ENCODE peak calls at places on chromosome 1, in four cellular contexts. Q is IMR-90, U is neuronal stem cell, X is H9. I is an unnamed sample.

GRCh38 chr1:151993084-151993733 is 450 bp downstream of the S100A10 start:
- DNase-seq in U (no peak), Q (no peak), X (peak; percentile 66), I (peak; percentile 68)

GRCh38 chr1:16212251-16212961 is at the start of gene ARHGEF19:
- DNase-seq in Q (no peak), X (peak; percentile 89), U (no peak), I (peak; percentile 87)

GRCh38 chr1:32991819-32992488 is 27.3 kb upstream of the RNF19B start:
- DNase-seq in X (no peak), Q (no peak), U (no peak), I (no peak)

GRCh38 chr1:160637821-160638539 is 8.9 kb downstream of the SLAMF1 start:
- DNase-seq in X (no peak), U (no peak), Q (no peak), I (no peak)

GRCh38 chr1:208595236-208595635 is 351.1 kb upstream of the PLXNA2 start:
- DNase-seq in U (no peak), X (no peak), Q (no peak), I (no peak)

GRCh38 chr1:162536511-162536910 is 25.0 kb upstream of the UAP1 start:
- DNase-seq in X (no peak), U (no peak), Q (peak; percentile 59), I (no peak)

GRCh38 chr1:150512846-150513245 is 2.7 kb upstream of the FALEC start:
- DNase-seq in X (no peak), Q (no peak), U (no peak), I (no peak)

GRCh38 chr1:32151319-32151787 is 28.1 kb upstream of the TXLNA start:
- DNase-seq in Q (peak; percentile 90), U (no peak), X (no peak), I (no peak)

GRCh38 chr1:17233675-17234074 is 15.2 kb upstream of the PADI3 start:
- DNase-seq in X (no peak), Q (peak; percentile 94), U (no peak), I (no peak)

GRCh38 chr1:56958526-56958925 is 7.3 kb downstream of the C8B start:
- DNase-seq in X (no peak), Q (peak; percentile 35), U (no peak), I (no peak)

GRCh38 chr1:240245629-240246020 is 153.9 kb downstream of the FMN2 start:
- DNase-seq in U (no peak), Q (peak; percentile 31), X (no peak), I (no peak)

GRCh38 chr1:117121589-117122296 is at the start of gene TRIM45:
- DNase-seq in Q (peak; percentile 96), U (peak; percentile 96), X (peak; percentile 96), I (peak; percentile 93)

GRCh38 chr1:224183591-224184312 is 712 bp downstream of the DEGS1 start:
- DNase-seq in U (peak; percentile 51), Q (peak; percentile 61), X (peak; percentile 60), I (peak; percentile 80)

GRCh38 chr1:97621955-97622354 is 298.9 kb downstream of the DPYD start:
- DNase-seq in U (no peak), Q (peak; percentile 18), X (no peak), I (no peak)

GRCh38 chr1:206909167-206909882 is 12.1 kb downstream of the IL24 start:
- DNase-seq in X (peak; percentile 80), Q (no peak), U (no peak), I (peak; percentile 84)

GRCh38 chr1:229509576-229509975 is 1.4 kb upstream of the NUP133 start:
- DNase-seq in Q (peak; percentile 91), U (no peak), X (no peak), I (no peak)

GRCh38 chr1:229106526-229107105 is 164.3 kb upstream of the RAB4A start:
- DNase-seq in X (no peak), Q (no peak), U (no peak), I (no peak)

GRCh38 chr1:96843601-96844000 is 122.0 kb downstream of the PTBP2 start:
- DNase-seq in X (no peak), U (no peak), Q (no peak), I (no peak)

GRCh38 chr1:225852413-225853119 is 29.6 kb downstream of the TMEM63A start:
- DNase-seq in X (no peak), Q (no peak), U (no peak), I (no peak)
- H2AFZ ChIP-seq in X (no peak overlapping the region), Q (no peak overlapping the region), U (no peak overlapping the region), I (no peak overlapping the region)

GRCh38 chr1:36351222-36351977 is 28.0 kb upstream of the EVA1B start:
- DNase-seq in X (no peak), Q (peak; percentile 86), U (peak; percentile 83), I (no peak)

GRCh38 chr1:36352141-36352909 is 28.9 kb upstream of the EVA1B start:
- DNase-seq in Q (peak; percentile 42), X (no peak), U (no peak), I (no peak)

GRCh38 chr1:36349241-36349671 is 25.8 kb upstream of the EVA1B start:
- DNase-seq in X (no peak), Q (peak; percentile 64), U (no peak), I (no peak)

GRCh38 chr1:36350659-36351171 is 27.3 kb upstream of the EVA1B start:
- DNase-seq in Q (peak; percentile 80), U (no peak), X (no peak), I (no peak)

GRCh38 chr1:36349839-36350238 is 26.4 kb upstream of the EVA1B start:
- DNase-seq in X (no peak), Q (no peak), U (no peak), I (no peak)
- H2BK15ac ChIP-seq in X (no peak overlapping the region), Q (peak overlapping the region; percentile 97), U (no peak overlapping the region), I (no peak overlapping the region)

GRCh38 chr1:193406901-193407300 is 220.5 kb upstream of the B3GALT2 start:
- DNase-seq in Q (peak; percentile 72), X (no peak), U (peak; percentile 6), I (no peak)
- H2AFZ ChIP-seq in Q (no peak overlapping the region), X (no peak overlapping the region), U (peak overlapping the region; percentile 14), I (peak overlapping the region; percentile 37)

GRCh38 chr1:25129380-25129779 is 102.9 kb downstream of the SYF2 start:
- DNase-seq in U (no peak), Q (no peak), X (no peak), I (no peak)

GRCh38 chr1:25134307-25134706 is 98.0 kb downstream of the SYF2 start:
- DNase-seq in Q (no peak), X (no peak), U (no peak), I (no peak)

GRCh38 chr1:25128168-25128621 is 104.1 kb downstream of the SYF2 start:
- DNase-seq in X (no peak), Q (no peak), U (no peak), I (no peak)

GRCh38 chr1:25131794-25132193 is 100.5 kb downstream of the SYF2 start:
- DNase-seq in U (no peak), X (no peak), Q (no peak), I (no peak)

GRCh38 chr1:25130895-25131294 is 101.4 kb downstream of the SYF2 start:
- DNase-seq in X (no peak), U (no peak), Q (no peak), I (no peak)
- H2BK15ac ChIP-seq in X (no peak overlapping the region), U (no peak overlapping the region), Q (no peak overlapping the region), I (no peak overlapping the region)

DNA sequence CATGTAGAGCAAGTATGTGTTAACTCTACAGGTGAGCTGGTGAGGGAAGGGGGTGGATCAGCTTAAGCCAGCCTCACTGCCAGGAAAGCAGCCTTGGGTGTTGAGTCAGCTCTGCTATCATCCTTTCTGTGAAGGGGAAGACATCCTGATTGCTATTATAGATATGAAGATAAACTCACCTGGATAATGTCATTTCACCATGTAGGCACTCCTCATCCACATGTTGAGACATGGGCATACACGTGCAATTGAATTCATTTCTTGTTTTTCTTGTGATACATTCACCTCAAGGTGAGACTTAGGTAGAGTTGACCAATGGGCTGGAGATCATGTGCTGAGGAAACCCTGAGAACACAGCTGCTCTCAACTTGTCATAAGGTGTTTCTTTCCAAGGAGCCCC is 136.9 kb downstream of the CACNA1E start:
- DNase-seq in X (no peak), U (no peak), Q (no peak), I (no peak)
- H2AFZ ChIP-seq in X (no peak overlapping the region), U (no peak overlapping the region), Q (no peak overlapping the region), I (no peak overlapping the region)

GRCh38 chr1:155970531-155971167 is 7.7 kb downstream of the ARHGEF2 start:
- DNase-seq in Q (peak; percentile 88), U (no peak), X (peak; percentile 53), I (no peak)
- H2BK15ac ChIP-seq in Q (peak overlapping the region; percentile 72), U (no peak overlapping the region), X (no peak overlapping the region), I (no peak overlapping the region)

GRCh38 chr1:147245129-147245528 is 2.6 kb downstream of the CHD1L start:
- DNase-seq in Q (no peak), U (no peak), X (no peak), I (no peak)
- H2AFZ ChIP-seq in Q (no peak overlapping the region), U (no peak overlapping the region), X (no peak overlapping the region), I (no peak overlapping the region)

GRCh38 chr1:38740543-38740942 is 119.0 kb downstream of the RRAGC start:
- DNase-seq in Q (peak; percentile 19), U (no peak), X (no peak), I (no peak)
- H2BK15ac ChIP-seq in Q (no peak overlapping the region), U (peak overlapping the region; percentile 42), X (no peak overlapping the region), I (no peak overlapping the region)

GRCh38 chr1:38026592-38027200 is 14.2 kb downstream of the UTP11 start:
- DNase-seq in X (peak; percentile 77), U (no peak), Q (peak; percentile 57), I (no peak)
- H2AFZ ChIP-seq in X (no peak overlapping the region), U (no peak overlapping the region), Q (no peak overlapping the region), I (no peak overlapping the region)

I was measured in H1.